ENCODE peak calls at places on chromosome 7, in seven cellular contexts. W, K, J, S, H, N and Z are unnamed samples.

GRCh38 chr7:29879609-29880008 is 73.3 kb downstream of the WIPF3 start:
- DNase-seq in K (no peak), S (peak; percentile 59), J (no peak), N (no peak), H (no peak), W (no peak), Z (peak; percentile 54)

GRCh38 chr7:135736586-135737305 is 8.8 kb upstream of the SLC13A4 start:
- DNase-seq in N (no peak), K (no peak), J (no peak), H (no peak), S (no peak), W (no peak), Z (no peak)

GRCh38 chr7:35894721-35895120 is 93.9 kb downstream of the SEPTIN7 start:
- DNase-seq in W (no peak), H (no peak), N (no peak), S (no peak), K (no peak), J (no peak), Z (no peak)

GRCh38 chr7:151601521-151602305 is 82.0 kb upstream of the RHEB start:
- DNase-seq in S (peak; percentile 19), N (no peak), W (no peak), J (no peak), H (no peak), K (no peak), Z (no peak)

GRCh38 chr7:128108641-128109423 is 77.6 kb upstream of the LRRC4 start:
- DNase-seq in H (peak; percentile 25), W (no peak), K (peak; percentile 21), J (no peak), S (no peak), N (no peak), Z (no peak)

GRCh38 chr7:21939858-21940322 is 5.8 kb downstream of the CDCA7L start:
- DNase-seq in K (no peak), N (no peak), W (no peak), H (no peak), J (no peak), S (no peak), Z (no peak)

GRCh38 chr7:12257582-12257981 is 46.5 kb downstream of the TMEM106B start:
- DNase-seq in K (no peak), N (no peak), J (no peak), H (no peak), S (peak; percentile 19), W (no peak), Z (no peak)

GRCh38 chr7:74525881-74526280 is 72.2 kb downstream of the GTF2IRD1 start:
- DNase-seq in H (no peak), J (peak; percentile 96), W (no peak), K (no peak), S (no peak), N (peak; percentile 94), Z (no peak)

GRCh38 chr7:55965805-55966421 is 1.5 kb downstream of the NIPSNAP2 start:
- DNase-seq in N (no peak), J (no peak), H (no peak), K (no peak), W (no peak), S (no peak), Z (peak; percentile 83)

GRCh38 chr7:111953611-111954010 is 252.6 kb downstream of the DOCK4 start:
- DNase-seq in K (no peak), N (no peak), J (no peak), W (no peak), S (peak; percentile 30), H (no peak), Z (no peak)
- TF ChIP-seq CTCF in K (no peak), N (no peak), J (no peak), W (no peak), S (no peak), H (no peak), Z (peak; percentile 30)

GRCh38 chr7:146701166-146701565 is 584.6 kb downstream of the CNTNAP2 start:
- DNase-seq in K (no peak), H (no peak), J (no peak), W (no peak), S (no peak), N (no peak), Z (no peak)
- H3K27ac ChIP-seq in K (no peak overlapping the region), H (no peak overlapping the region), J (no peak overlapping the region), W (no peak overlapping the region), S (no peak overlapping the region), N (no peak overlapping the region), Z (no peak overlapping the region)

GRCh38 chr7:31336202-31337035 is 4.1 kb downstream of the NEUROD6 start:
- DNase-seq in H (no peak), S (no peak), K (no peak), W (no peak), N (peak; percentile 69), J (no peak), Z (no peak)
- TF ChIP-seq CTCF in H (peak; percentile 17), S (no peak), K (no peak), W (no peak), N (peak; percentile 73), J (no peak), Z (no peak)

DNA sequence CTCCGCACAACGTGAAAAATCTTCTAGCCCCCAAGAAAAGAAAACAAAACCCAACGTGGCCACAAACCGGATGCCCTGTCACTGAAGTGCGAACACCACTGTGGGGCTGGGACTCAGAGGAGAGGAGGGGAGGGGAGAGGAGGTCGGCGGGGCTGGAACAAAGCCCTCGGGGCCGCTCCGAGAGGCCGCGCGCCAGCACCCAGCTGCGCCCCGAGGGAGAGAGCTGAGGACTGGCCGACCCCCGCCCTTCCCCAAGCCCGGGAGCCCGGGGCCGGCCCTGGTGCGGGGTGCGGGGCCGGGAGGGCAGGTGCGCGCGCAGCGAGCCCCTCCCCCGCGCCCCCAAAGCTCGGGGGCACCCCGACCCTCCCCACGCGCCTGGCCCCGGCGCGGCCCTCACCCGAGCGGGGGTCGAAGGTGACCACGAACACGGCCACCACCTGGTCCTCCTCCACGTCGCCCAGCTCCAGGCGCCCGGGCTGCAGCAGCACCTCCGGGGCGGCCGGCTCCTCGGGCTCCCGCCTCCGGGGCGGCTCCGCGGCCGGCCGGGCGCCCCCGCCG is 398 bp downstream of the DENND11 start:
- DNase-seq in S (peak; percentile 29), N (peak; percentile 52), W (no peak), J (peak; percentile 53), H (peak; percentile 55), K (peak; percentile 72), Z (peak; percentile 65)
- H3K27ac ChIP-seq in S (peak overlapping the region; percentile 45), N (no peak overlapping the region), W (peak overlapping the region; percentile 85), J (peak overlapping the region; percentile 68), H (peak overlapping the region; percentile 78), K (peak overlapping the region; percentile 76), Z (peak overlapping the region; percentile 73)